ENCODE peak calls at places on chromosomes 2 and 18, in five cellular contexts. V is A549, F is ovary, M is K562, X is stomach. T is an unnamed sample.

GRCh38 chr2:23635666-23636340 is 250.8 kb downstream of the KLHL29 start:
- DNase-seq in V (no peak), F (no peak), M (no peak), X (no peak), T (no peak)

GRCh38 chr2:12236136-12236834 is 480.5 kb upstream of the TRIB2 start:
- DNase-seq in M (no peak), V (no peak), X (no peak), F (no peak), T (no peak)

GRCh38 chr2:141582213-141582612 is 548.6 kb downstream of the LRP1B start:
- DNase-seq in F (no peak), X (no peak), V (no peak), M (no peak), T (no peak)

GRCh38 chr18:10124071-10124470 is 210.3 kb downstream of the VAPA start:
- DNase-seq in M (no peak), F (no peak), V (no peak), X (no peak), T (no peak)

GRCh38 chr2:218898109-218898878 is 17.6 kb downstream of the WNT10A start:
- DNase-seq in M (peak; percentile 78), F (peak; percentile 63), X (peak; percentile 79), V (peak; percentile 54), T (peak; percentile 79)

GRCh38 chr2:210895132-210895531 is 338.7 kb downstream of the CPS1 start:
- DNase-seq in X (no peak), V (peak; percentile 1), F (no peak), M (no peak), T (no peak)

GRCh38 chr2:211455225-211455841 is 898.9 kb downstream of the CPS1 start:
- DNase-seq in F (no peak), M (peak; percentile 6), V (peak; percentile 44), X (peak; percentile 34), T (no peak)

GRCh38 chr2:176087330-176088047 is 3.7 kb upstream of the EVX2 start:
- DNase-seq in X (no peak), V (no peak), F (no peak), M (no peak), T (no peak)

GRCh38 chr2:177989029-177989885 is 83.3 kb downstream of the PDE11A start:
- DNase-seq in V (peak; percentile 53), M (no peak), X (no peak), F (no peak), T (no peak)

GRCh38 chr18:61850756-61851155 is 42.1 kb downstream of the RNF152 start:
- DNase-seq in X (no peak), M (no peak), V (no peak), F (no peak), T (no peak)

GRCh38 chr2:216499641-216500218 is 1.1 kb downstream of the RPL37A start:
- DNase-seq in V (no peak), X (no peak), F (no peak), M (no peak), T (no peak)

GRCh38 chr18:44852818-44853217 is 172.1 kb downstream of the SETBP1 start:
- DNase-seq in V (no peak), X (no peak), F (peak; percentile 37), M (no peak), T (no peak)

GRCh38 chr18:79856119-79857080 is 58.7 kb downstream of the KCNG2 start:
- DNase-seq in F (no peak), V (peak; percentile 24), M (no peak), X (no peak), T (no peak)

GRCh38 chr2:84901593-84902120 is 3.8 kb upstream of the TMSB10 start:
- DNase-seq in X (no peak), V (no peak), M (no peak), F (no peak), T (no peak)

GRCh38 chr2:223269386-223269785 is 217.4 kb downstream of the KCNE4 start:
- DNase-seq in F (no peak), M (no peak), V (no peak), X (no peak), T (no peak)

GRCh38 chr2:224442092-224442999 is 40.4 kb upstream of the FAM124B start:
- DNase-seq in M (no peak), X (no peak), V (no peak), F (no peak), T (no peak)

GRCh38 chr2:197890160-197890559 is 85.8 kb downstream of the PLCL1 start:
- DNase-seq in V (no peak), X (no peak), F (no peak), M (no peak), T (no peak)

GRCh38 chr18:70598406-70598805 is 309.6 kb downstream of the SOCS6 start:
- DNase-seq in X (no peak), V (no peak), M (no peak), F (no peak), T (no peak)

GRCh38 chr2:188293601-188294482 is 2.2 kb downstream of the GULP1 start:
- DNase-seq in M (peak; percentile 24), F (peak; percentile 71), X (peak; percentile 81), V (peak; percentile 73), T (peak; percentile 90)

GRCh38 chr18:48293954-48294893 is 115.0 kb downstream of the ZBTB7C start:
- DNase-seq in M (no peak), F (no peak), V (no peak), X (no peak), T (no peak)

GRCh38 chr18:72541871-72542690 is 2.1 kb downstream of the CBLN2 start:
- DNase-seq in F (no peak), V (no peak), M (no peak), X (no peak), T (no peak)

GRCh38 chr2:118062048-118062447 is 26.2 kb upstream of the INSIG2 start:
- DNase-seq in F (no peak), V (no peak), X (no peak), M (no peak), T (no peak)

GRCh38 chr2:30869988-30870387 is 62.7 kb upstream of the CAPN13 start:
- DNase-seq in F (no peak), X (no peak), V (no peak), M (no peak), T (no peak)

GRCh38 chr2:120719471-120719870 is 16.2 kb upstream of the GLI2 start:
- DNase-seq in X (no peak), V (no peak), F (no peak), M (no peak), T (no peak)

GRCh38 chr2:240518981-240519380 is 38.8 kb downstream of the ANKMY1 start:
- DNase-seq in F (no peak), V (no peak), M (no peak), X (no peak), T (no peak)

GRCh38 chr2:61017556-61018318 is at the start of the genes PEX13 and PUS10:
- DNase-seq in M (peak; percentile 86), X (peak; percentile 80), F (peak; percentile 66), V (peak; percentile 90), T (peak; percentile 83)

GRCh38 chr2:232237460-232237859 is 141.1 kb upstream of the ALPP start:
- DNase-seq in X (no peak), V (no peak), F (no peak), M (no peak), T (no peak)

DNA sequence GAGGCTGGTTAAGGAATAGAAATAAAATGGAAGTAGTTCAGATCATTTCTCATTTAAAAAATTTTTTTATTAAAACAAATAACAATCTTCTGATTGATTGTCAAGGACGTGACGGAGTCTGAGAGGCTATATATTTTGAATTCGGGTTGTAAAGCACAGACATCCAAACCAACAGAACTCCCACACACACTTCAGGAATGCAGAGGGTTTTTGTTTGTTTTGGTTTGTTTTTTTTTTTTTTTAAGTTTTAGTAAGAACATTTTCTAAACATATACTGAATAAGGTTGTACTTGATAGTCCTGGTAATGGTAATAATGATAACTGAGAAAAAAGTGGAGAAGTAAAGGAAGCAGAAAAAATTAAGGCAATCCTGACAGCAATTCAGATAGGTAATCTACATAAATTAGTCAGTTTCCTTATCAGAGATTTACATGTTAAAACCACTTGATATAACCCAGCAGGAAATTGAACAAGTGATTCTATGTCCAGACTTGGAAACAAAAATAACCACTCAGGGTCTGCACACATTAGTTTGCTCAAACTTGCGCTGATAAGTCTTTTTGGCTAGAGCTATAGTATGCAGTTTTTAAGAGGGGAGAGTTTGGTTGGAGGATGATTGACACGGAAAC is 51.5 kb upstream of the CTAGE1 start:
- DNase-seq in V (no peak), X (no peak), F (no peak), M (no peak), T (no peak)
- H3K27ac ChIP-seq in V (peak overlapping the region; percentile 94), X (no peak overlapping the region), F (no peak overlapping the region), M (no peak overlapping the region), T (no peak overlapping the region)

GRCh38 chr2:97750017-97750416 is 36.6 kb downstream of the ZAP70 start:
- DNase-seq in M (no peak), X (no peak), V (no peak), F (no peak), T (no peak)

GRCh38 chr2:97754690-97755346 is 41.4 kb downstream of the ZAP70 start:
- DNase-seq in X (no peak), M (no peak), V (no peak), F (no peak), T (no peak)

GRCh38 chr2:97752342-97753334 is 39.3 kb downstream of the ZAP70 start:
- DNase-seq in V (no peak), X (no peak), M (no peak), F (no peak), T (no peak)

GRCh38 chr2:97749611-97750010 is 36.2 kb downstream of the ZAP70 start:
- DNase-seq in X (no peak), V (no peak), F (no peak), M (no peak), T (no peak)

GRCh38 chr2:97751752-97752151 is 38.4 kb downstream of the ZAP70 start:
- DNase-seq in V (no peak), F (no peak), M (no peak), X (no peak), T (no peak)
- TF ChIP-seq EP300 in V (no peak), F (no peak), M (no peak), X (no peak), T (no peak)

DNA sequence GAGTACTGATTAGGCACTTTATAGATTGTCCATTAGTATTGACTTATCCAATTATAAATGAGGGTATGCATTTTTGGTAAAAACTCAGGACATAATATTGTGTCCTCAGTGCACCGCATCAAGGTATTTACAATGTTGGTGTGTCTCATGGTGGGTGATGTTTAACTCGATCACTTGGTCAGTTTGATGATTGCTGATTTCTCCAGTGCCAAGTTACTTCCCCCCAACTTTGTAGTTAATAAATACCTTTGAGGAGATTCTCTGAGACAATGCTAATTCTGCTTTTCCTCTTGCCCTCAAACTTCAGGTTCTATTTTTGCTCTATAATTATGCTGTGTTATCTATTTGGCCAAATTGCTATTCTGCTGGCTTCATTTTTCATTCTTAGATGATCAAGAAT is 28.2 kb upstream of the SERPINB7 start:
- DNase-seq in V (no peak), X (no peak), F (no peak), M (no peak), T (no peak)
- H3K4me1 ChIP-seq in V (no peaks in the 10 kb centered on the region), X (no peaks in the 10 kb centered on the region), F (no peaks in the 10 kb centered on the region), M (no peaks in the 10 kb centered on the region), T (no peaks in the 10 kb centered on the region)

GRCh38 chr2:100416397-100416938 is 1.0 kb downstream of the CHST10 start:
- DNase-seq in F (no peak), V (no peak), X (no peak), M (peak; percentile 27), T (no peak)

GRCh38 chr2:100417745-100418090 is 250 bp upstream of the CHST10 start:
- DNase-seq in F (no peak), M (no peak), V (no peak), X (no peak), T (no peak)

GRCh38 chr2:100418563-100418962 is 1.1 kb upstream of the CHST10 start:
- DNase-seq in X (no peak), M (no peak), F (no peak), V (peak; percentile 5), T (no peak)

GRCh38 chr2:100413586-100413985 is 3.9 kb downstream of the CHST10 start:
- DNase-seq in V (no peak), M (no peak), X (no peak), F (no peak), T (no peak)

GRCh38 chr2:100416939-100417744 is at the start of gene CHST10:
- DNase-seq in V (peak; percentile 59), F (peak; percentile 61), X (peak; percentile 59), M (peak; percentile 89), T (peak; percentile 72)
- H3K27ac ChIP-seq in V (peak within 1 kb of the TSS; percentile 86), F (peak within 1 kb of the TSS; percentile 79), X (peak within 1 kb of the TSS; percentile 76), M (peak within 1 kb of the TSS; percentile 79), T (peak within 1 kb of the TSS; percentile 84)